ENCODE peak calls at places on chromosome 10, in seven cellular contexts. One of them, this sample, is unnamed.

GRCh38 chr10:104246981-104247380 is 7.7 kb upstream of the GSTO1 start:
- DNase-seq in activated CD8-positive, alpha-beta memory T cell treated with anti-CD3 and anti-CD28 coated beads, Interleukin-2, amount 10 ng/mL, durations not matched to agents 7 days and 5 days: no peak
- DNase-seq in hepatic stellate cell: no peak
- DNase-seq in stimulated activated CD4-positive, alpha-beta T cell treated with anti-CD3 and anti-CD28 coated beads, Interleukin-1b, Interleukin-23, amount 100 ng/mL, for 24 hours: no peak
- DNase-seq in endothelial cell: no peak
- DNase-seq in GM18507: no peak
- DNase-seq in foreskin melanocyte: no peak
- DNase-seq in this sample: no peak

GRCh38 chr10:102241444-102242117 is at the start of gene PITX3:
- DNase-seq in stimulated activated CD4-positive, alpha-beta T cell treated with anti-CD3 and anti-CD28 coated beads, Interleukin-1b, Interleukin-23, amount 100 ng/mL, for 24 hours: peak; percentile 84
- DNase-seq in foreskin melanocyte: peak; percentile 72
- DNase-seq in activated CD8-positive, alpha-beta memory T cell treated with anti-CD3 and anti-CD28 coated beads, Interleukin-2, amount 10 ng/mL, durations not matched to agents 7 days and 5 days: peak; percentile 95
- DNase-seq in hepatic stellate cell: peak; percentile 95
- DNase-seq in endothelial cell: peak; percentile 92
- DNase-seq in GM18507: peak; percentile 92
- DNase-seq in this sample: peak; percentile 97

GRCh38 chr10:28082316-28082715 is 83.4 kb upstream of the ODAD2 start:
- DNase-seq in activated CD8-positive, alpha-beta memory T cell treated with anti-CD3 and anti-CD28 coated beads, Interleukin-2, amount 10 ng/mL, durations not matched to agents 7 days and 5 days: no peak
- DNase-seq in GM18507: no peak
- DNase-seq in endothelial cell: no peak
- DNase-seq in stimulated activated CD4-positive, alpha-beta T cell treated with anti-CD3 and anti-CD28 coated beads, Interleukin-1b, Interleukin-23, amount 100 ng/mL, for 24 hours: no peak
- DNase-seq in foreskin melanocyte: no peak
- DNase-seq in hepatic stellate cell: no peak
- DNase-seq in this sample: no peak

GRCh38 chr10:103661951-103662405 is 168.5 kb downstream of the NEURL1 start:
- DNase-seq in hepatic stellate cell: peak; percentile 62
- DNase-seq in endothelial cell: no peak
- DNase-seq in stimulated activated CD4-positive, alpha-beta T cell treated with anti-CD3 and anti-CD28 coated beads, Interleukin-1b, Interleukin-23, amount 100 ng/mL, for 24 hours: no peak
- DNase-seq in foreskin melanocyte: no peak
- DNase-seq in GM18507: no peak
- DNase-seq in activated CD8-positive, alpha-beta memory T cell treated with anti-CD3 and anti-CD28 coated beads, Interleukin-2, amount 10 ng/mL, durations not matched to agents 7 days and 5 days: no peak
- DNase-seq in this sample: no peak

GRCh38 chr10:77513783-77514331 is 123.8 kb downstream of the KCNMA1 start:
- DNase-seq in foreskin melanocyte: no peak
- DNase-seq in endothelial cell: no peak
- DNase-seq in hepatic stellate cell: peak; percentile 73
- DNase-seq in activated CD8-positive, alpha-beta memory T cell treated with anti-CD3 and anti-CD28 coated beads, Interleukin-2, amount 10 ng/mL, durations not matched to agents 7 days and 5 days: no peak
- DNase-seq in stimulated activated CD4-positive, alpha-beta T cell treated with anti-CD3 and anti-CD28 coated beads, Interleukin-1b, Interleukin-23, amount 100 ng/mL, for 24 hours: no peak
- DNase-seq in GM18507: no peak
- DNase-seq in this sample: no peak

GRCh38 chr10:33196377-33196706 is 138.1 kb downstream of the NRP1 start:
- DNase-seq in GM18507: no peak
- DNase-seq in activated CD8-positive, alpha-beta memory T cell treated with anti-CD3 and anti-CD28 coated beads, Interleukin-2, amount 10 ng/mL, durations not matched to agents 7 days and 5 days: no peak
- DNase-seq in hepatic stellate cell: no peak
- DNase-seq in stimulated activated CD4-positive, alpha-beta T cell treated with anti-CD3 and anti-CD28 coated beads, Interleukin-1b, Interleukin-23, amount 100 ng/mL, for 24 hours: no peak
- DNase-seq in foreskin melanocyte: no peak
- DNase-seq in endothelial cell: no peak
- DNase-seq in this sample: no peak

GRCh38 chr10:80199828-80200227 is 5.5 kb downstream of the ANXA11 start:
- DNase-seq in endothelial cell: peak; percentile 15
- DNase-seq in stimulated activated CD4-positive, alpha-beta T cell treated with anti-CD3 and anti-CD28 coated beads, Interleukin-1b, Interleukin-23, amount 100 ng/mL, for 24 hours: no peak
- DNase-seq in activated CD8-positive, alpha-beta memory T cell treated with anti-CD3 and anti-CD28 coated beads, Interleukin-2, amount 10 ng/mL, durations not matched to agents 7 days and 5 days: no peak
- DNase-seq in hepatic stellate cell: peak; percentile 84
- DNase-seq in foreskin melanocyte: no peak
- DNase-seq in GM18507: no peak
- DNase-seq in this sample: no peak

GRCh38 chr10:100518761-100519241 is 860 bp downstream of the SEC31B start:
- DNase-seq in hepatic stellate cell: peak; percentile 68
- DNase-seq in endothelial cell: peak; percentile 75
- DNase-seq in stimulated activated CD4-positive, alpha-beta T cell treated with anti-CD3 and anti-CD28 coated beads, Interleukin-1b, Interleukin-23, amount 100 ng/mL, for 24 hours: peak; percentile 43
- DNase-seq in activated CD8-positive, alpha-beta memory T cell treated with anti-CD3 and anti-CD28 coated beads, Interleukin-2, amount 10 ng/mL, durations not matched to agents 7 days and 5 days: peak; percentile 75
- DNase-seq in GM18507: no peak
- DNase-seq in foreskin melanocyte: peak; percentile 50
- DNase-seq in this sample: no peak

GRCh38 chr10:113511419-113511818 is 41.4 kb upstream of the HABP2 start:
- DNase-seq in activated CD8-positive, alpha-beta memory T cell treated with anti-CD3 and anti-CD28 coated beads, Interleukin-2, amount 10 ng/mL, durations not matched to agents 7 days and 5 days: no peak
- DNase-seq in foreskin melanocyte: no peak
- DNase-seq in hepatic stellate cell: no peak
- DNase-seq in GM18507: no peak
- DNase-seq in endothelial cell: no peak
- DNase-seq in stimulated activated CD4-positive, alpha-beta T cell treated with anti-CD3 and anti-CD28 coated beads, Interleukin-1b, Interleukin-23, amount 100 ng/mL, for 24 hours: no peak
- DNase-seq in this sample: no peak

GRCh38 chr10:52376665-52377354 is 62.7 kb downstream of the DKK1 start:
- DNase-seq in endothelial cell: no peak
- DNase-seq in GM18507: no peak
- DNase-seq in stimulated activated CD4-positive, alpha-beta T cell treated with anti-CD3 and anti-CD28 coated beads, Interleukin-1b, Interleukin-23, amount 100 ng/mL, for 24 hours: no peak
- DNase-seq in activated CD8-positive, alpha-beta memory T cell treated with anti-CD3 and anti-CD28 coated beads, Interleukin-2, amount 10 ng/mL, durations not matched to agents 7 days and 5 days: no peak
- DNase-seq in foreskin melanocyte: no peak
- DNase-seq in hepatic stellate cell: no peak
- DNase-seq in this sample: no peak

GRCh38 chr10:122142652-122143237 is 128.4 kb upstream of the BTBD16 start:
- DNase-seq in endothelial cell: peak; percentile 76
- DNase-seq in activated CD8-positive, alpha-beta memory T cell treated with anti-CD3 and anti-CD28 coated beads, Interleukin-2, amount 10 ng/mL, durations not matched to agents 7 days and 5 days: peak; percentile 41
- DNase-seq in foreskin melanocyte: no peak
- DNase-seq in hepatic stellate cell: peak; percentile 47
- DNase-seq in stimulated activated CD4-positive, alpha-beta T cell treated with anti-CD3 and anti-CD28 coated beads, Interleukin-1b, Interleukin-23, amount 100 ng/mL, for 24 hours: peak; percentile 10
- DNase-seq in GM18507: peak; percentile 20
- DNase-seq in this sample: no peak

GRCh38 chr10:14478639-14479038 is 147.9 kb upstream of the FRMD4A start:
- DNase-seq in GM18507: no peak
- DNase-seq in activated CD8-positive, alpha-beta memory T cell treated with anti-CD3 and anti-CD28 coated beads, Interleukin-2, amount 10 ng/mL, durations not matched to agents 7 days and 5 days: no peak
- DNase-seq in foreskin melanocyte: peak; percentile 55
- DNase-seq in hepatic stellate cell: peak; percentile 59
- DNase-seq in stimulated activated CD4-positive, alpha-beta T cell treated with anti-CD3 and anti-CD28 coated beads, Interleukin-1b, Interleukin-23, amount 100 ng/mL, for 24 hours: no peak
- DNase-seq in endothelial cell: peak; percentile 56
- DNase-seq in this sample: no peak

GRCh38 chr10:75486591-75486990 is 55.2 kb downstream of the LRMDA start:
- DNase-seq in GM18507: no peak
- DNase-seq in hepatic stellate cell: no peak
- DNase-seq in activated CD8-positive, alpha-beta memory T cell treated with anti-CD3 and anti-CD28 coated beads, Interleukin-2, amount 10 ng/mL, durations not matched to agents 7 days and 5 days: no peak
- DNase-seq in foreskin melanocyte: no peak
- DNase-seq in stimulated activated CD4-positive, alpha-beta T cell treated with anti-CD3 and anti-CD28 coated beads, Interleukin-1b, Interleukin-23, amount 100 ng/mL, for 24 hours: no peak
- DNase-seq in endothelial cell: no peak
- DNase-seq in this sample: no peak

GRCh38 chr10:130495116-130495862 is 359.1 kb downstream of the GLRX3 start:
- DNase-seq in endothelial cell: no peak
- DNase-seq in activated CD8-positive, alpha-beta memory T cell treated with anti-CD3 and anti-CD28 coated beads, Interleukin-2, amount 10 ng/mL, durations not matched to agents 7 days and 5 days: no peak
- DNase-seq in GM18507: no peak
- DNase-seq in stimulated activated CD4-positive, alpha-beta T cell treated with anti-CD3 and anti-CD28 coated beads, Interleukin-1b, Interleukin-23, amount 100 ng/mL, for 24 hours: no peak
- DNase-seq in hepatic stellate cell: no peak
- DNase-seq in foreskin melanocyte: no peak
- DNase-seq in this sample: no peak

GRCh38 chr10:21525367-21526183 is at the start of gene SKIDA1:
- DNase-seq in stimulated activated CD4-positive, alpha-beta T cell treated with anti-CD3 and anti-CD28 coated beads, Interleukin-1b, Interleukin-23, amount 100 ng/mL, for 24 hours: peak; percentile 44
- DNase-seq in GM18507: no peak
- DNase-seq in activated CD8-positive, alpha-beta memory T cell treated with anti-CD3 and anti-CD28 coated beads, Interleukin-2, amount 10 ng/mL, durations not matched to agents 7 days and 5 days: peak; percentile 77
- DNase-seq in hepatic stellate cell: peak; percentile 76
- DNase-seq in endothelial cell: peak; percentile 87
- DNase-seq in foreskin melanocyte: peak; percentile 76
- DNase-seq in this sample: no peak

GRCh38 chr10:95560288-95561199 is 627 bp downstream of the SORBS1 start:
- DNase-seq in endothelial cell: no peak
- DNase-seq in foreskin melanocyte: no peak
- DNase-seq in hepatic stellate cell: peak; percentile 42
- DNase-seq in stimulated activated CD4-positive, alpha-beta T cell treated with anti-CD3 and anti-CD28 coated beads, Interleukin-1b, Interleukin-23, amount 100 ng/mL, for 24 hours: peak; percentile 25
- DNase-seq in activated CD8-positive, alpha-beta memory T cell treated with anti-CD3 and anti-CD28 coated beads, Interleukin-2, amount 10 ng/mL, durations not matched to agents 7 days and 5 days: peak; percentile 66
- DNase-seq in GM18507: peak; percentile 33
- DNase-seq in this sample: no peak

GRCh38 chr10:119254355-119254754 is 47.0 kb downstream of the GRK5 start:
- DNase-seq in activated CD8-positive, alpha-beta memory T cell treated with anti-CD3 and anti-CD28 coated beads, Interleukin-2, amount 10 ng/mL, durations not matched to agents 7 days and 5 days: no peak
- DNase-seq in foreskin melanocyte: no peak
- DNase-seq in hepatic stellate cell: no peak
- DNase-seq in stimulated activated CD4-positive, alpha-beta T cell treated with anti-CD3 and anti-CD28 coated beads, Interleukin-1b, Interleukin-23, amount 100 ng/mL, for 24 hours: no peak
- DNase-seq in endothelial cell: no peak
- DNase-seq in GM18507: no peak
- DNase-seq in this sample: no peak

GRCh38 chr10:114681542-114681941 is 23.5 kb upstream of the ABLIM1 start:
- DNase-seq in endothelial cell: no peak
- DNase-seq in stimulated activated CD4-positive, alpha-beta T cell treated with anti-CD3 and anti-CD28 coated beads, Interleukin-1b, Interleukin-23, amount 100 ng/mL, for 24 hours: no peak
- DNase-seq in GM18507: no peak
- DNase-seq in hepatic stellate cell: no peak
- DNase-seq in foreskin melanocyte: no peak
- DNase-seq in activated CD8-positive, alpha-beta memory T cell treated with anti-CD3 and anti-CD28 coated beads, Interleukin-2, amount 10 ng/mL, durations not matched to agents 7 days and 5 days: no peak
- DNase-seq in this sample: no peak

GRCh38 chr10:97067716-97068391 is 117.9 kb downstream of the SLIT1 start:
- DNase-seq in activated CD8-positive, alpha-beta memory T cell treated with anti-CD3 and anti-CD28 coated beads, Interleukin-2, amount 10 ng/mL, durations not matched to agents 7 days and 5 days: no peak
- DNase-seq in hepatic stellate cell: no peak
- DNase-seq in foreskin melanocyte: no peak
- DNase-seq in GM18507: no peak
- DNase-seq in endothelial cell: no peak
- DNase-seq in stimulated activated CD4-positive, alpha-beta T cell treated with anti-CD3 and anti-CD28 coated beads, Interleukin-1b, Interleukin-23, amount 100 ng/mL, for 24 hours: no peak
- DNase-seq in this sample: no peak